ENCODE peak calls at places on chromosomes 5 and 9, in four cellular contexts. One of them, this sample, is unnamed.

GRCh38 chr9:19788614-19789271 is at the start of gene SLC24A2:
- DNase-seq in AG09319: no peak
- DNase-seq in fibroblast of pulmonary artery: no peak
- DNase-seq in heart left ventricle: no peak
- DNase-seq in this sample: no peak

GRCh38 chr9:22008662-22009562 is at the start of gene CDKN2B:
- DNase-seq in heart left ventricle: peak
- DNase-seq in fibroblast of pulmonary artery: peak
- DNase-seq in AG09319: peak
- DNase-seq in this sample: peak

GRCh38 chr9:37491939-37492338 is 6.2 kb downstream of the POLR1E start:
- DNase-seq in fibroblast of pulmonary artery: no peak
- DNase-seq in heart left ventricle: no peak
- DNase-seq in AG09319: no peak
- DNase-seq in this sample: no peak

GRCh38 chr5:132754947-132755346 is 7.7 kb downstream of the CCNI2 start:
- DNase-seq in fibroblast of pulmonary artery: peak
- DNase-seq in AG09319: no peak
- DNase-seq in heart left ventricle: no peak
- DNase-seq in this sample: peak

GRCh38 chr9:3999706-4000105 is 300.2 kb downstream of the GLIS3 start:
- DNase-seq in fibroblast of pulmonary artery: no peak
- DNase-seq in heart left ventricle: no peak
- DNase-seq in AG09319: no peak
- DNase-seq in this sample: no peak

GRCh38 chr5:36744678-36745659 is 131.6 kb upstream of the NIPBL start:
- DNase-seq in heart left ventricle: peak
- DNase-seq in fibroblast of pulmonary artery: peak
- DNase-seq in AG09319: peak
- DNase-seq in this sample: peak

GRCh38 chr5:74174366-74174765 is 466.2 kb downstream of the ENC1 start:
- DNase-seq in AG09319: no peak
- DNase-seq in fibroblast of pulmonary artery: no peak
- DNase-seq in heart left ventricle: no peak
- DNase-seq in this sample: no peak

GRCh38 chr5:117455236-117456233 is 880.9 kb upstream of the SEMA6A start:
- DNase-seq in fibroblast of pulmonary artery: no peak
- DNase-seq in AG09319: no peak
- DNase-seq in heart left ventricle: peak
- DNase-seq in this sample: peak

GRCh38 chr5:176352116-176352878 is 9.3 kb downstream of the KIAA1191 start:
- DNase-seq in fibroblast of pulmonary artery: no peak
- DNase-seq in AG09319: no peak
- DNase-seq in heart left ventricle: no peak
- DNase-seq in this sample: no peak

GRCh38 chr5:57817924-57818323 is 335.3 kb upstream of the ACTBL2 start:
- DNase-seq in heart left ventricle: no peak
- DNase-seq in fibroblast of pulmonary artery: no peak
- DNase-seq in AG09319: no peak
- DNase-seq in this sample: no peak

GRCh38 chr5:4374866-4375265 is 765.3 kb upstream of the ADAMTS16 start:
- DNase-seq in AG09319: no peak
- DNase-seq in heart left ventricle: no peak
- DNase-seq in fibroblast of pulmonary artery: no peak
- DNase-seq in this sample: no peak

GRCh38 chr5:16934669-16935068 is 1.4 kb downstream of the MYO10 start:
- DNase-seq in fibroblast of pulmonary artery: peak
- DNase-seq in AG09319: no peak
- DNase-seq in heart left ventricle: no peak
- DNase-seq in this sample: no peak

GRCh38 chr5:108637110-108637509 is 110.6 kb upstream of the FER start:
- DNase-seq in heart left ventricle: no peak
- DNase-seq in AG09319: no peak
- DNase-seq in fibroblast of pulmonary artery: peak
- DNase-seq in this sample: no peak

GRCh38 chr5:170448221-170448620 is 55.6 kb upstream of the KCNIP1 start:
- DNase-seq in fibroblast of pulmonary artery: no peak
- DNase-seq in heart left ventricle: no peak
- DNase-seq in AG09319: no peak
- DNase-seq in this sample: no peak

GRCh38 chr9:135514342-135515082 is 6.7 kb upstream of the LCN1 start:
- DNase-seq in fibroblast of pulmonary artery: no peak
- DNase-seq in AG09319: no peak
- DNase-seq in heart left ventricle: peak
- DNase-seq in this sample: no peak

GRCh38 chr5:106543330-106543729 is 1127.4 kb downstream of the EFNA5 start:
- DNase-seq in AG09319: no peak
- DNase-seq in fibroblast of pulmonary artery: no peak
- DNase-seq in heart left ventricle: no peak
- DNase-seq in this sample: no peak

GRCh38 chr5:55633574-55634203 is 78.4 kb downstream of the SLC38A9 start:
- DNase-seq in heart left ventricle: peak
- DNase-seq in fibroblast of pulmonary artery: peak
- DNase-seq in AG09319: no peak
- DNase-seq in this sample: peak

GRCh38 chr5:102959055-102959454 is 160.9 kb downstream of the GIN1 start:
- DNase-seq in AG09319: peak
- DNase-seq in fibroblast of pulmonary artery: peak
- DNase-seq in heart left ventricle: no peak
- DNase-seq in this sample: no peak

GRCh38 chr5:174589011-174589410 is 135.4 kb upstream of the MSX2 start:
- DNase-seq in AG09319: no peak
- DNase-seq in fibroblast of pulmonary artery: no peak
- DNase-seq in heart left ventricle: no peak
- DNase-seq in this sample: no peak

GRCh38 chr5:144832416-144832815 is 661.7 kb downstream of the KCTD16 start:
- DNase-seq in fibroblast of pulmonary artery: no peak
- DNase-seq in AG09319: no peak
- DNase-seq in heart left ventricle: no peak
- DNase-seq in this sample: no peak

GRCh38 chr5:149839761-149840160 is 104.8 kb downstream of the PDE6A start:
- DNase-seq in fibroblast of pulmonary artery: peak
- DNase-seq in AG09319: no peak
- DNase-seq in heart left ventricle: no peak
- DNase-seq in this sample: no peak

GRCh38 chr5:108521841-108522506 is 140.1 kb upstream of the FBXL17 start:
- DNase-seq in AG09319: peak
- DNase-seq in fibroblast of pulmonary artery: peak
- DNase-seq in heart left ventricle: no peak
- DNase-seq in this sample: peak

GRCh38 chr9:5357431-5358105 is 17.9 kb upstream of the RLN1 start:
- DNase-seq in fibroblast of pulmonary artery: no peak
- DNase-seq in heart left ventricle: peak
- DNase-seq in AG09319: no peak
- DNase-seq in this sample: no peak

DNA sequence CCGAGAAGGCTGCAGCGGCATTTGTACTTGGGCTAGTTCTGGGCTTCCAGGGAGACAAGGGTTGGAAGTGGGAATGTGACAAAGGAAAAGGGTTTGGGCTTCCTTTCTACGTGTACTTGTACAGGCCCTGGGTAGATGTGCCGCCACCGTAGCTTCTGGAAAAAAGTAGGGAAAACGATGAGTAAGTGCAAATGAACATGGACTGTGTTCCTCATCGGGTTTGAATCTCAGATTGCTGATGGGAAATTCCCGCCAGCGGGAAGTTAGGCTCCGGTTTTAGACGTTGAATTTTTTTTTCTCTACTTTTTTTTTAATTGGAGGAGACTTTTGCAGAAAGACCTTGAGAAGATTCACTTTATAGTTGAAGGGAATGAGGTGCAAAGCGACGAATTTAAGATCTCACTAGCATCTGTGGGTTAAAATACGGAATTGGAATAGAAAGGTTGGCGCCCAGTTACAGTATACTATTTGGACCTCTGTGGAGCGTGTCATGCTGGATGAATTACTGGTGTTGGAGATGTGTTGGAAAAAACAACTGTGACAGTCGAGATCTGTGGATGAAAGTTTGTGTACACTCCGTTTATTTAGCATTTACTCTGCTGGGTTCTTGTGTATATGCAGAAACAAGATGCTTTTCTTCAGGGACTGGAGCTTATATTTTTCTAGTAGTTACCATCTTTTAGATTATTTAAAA is 1.3 kb downstream of the G3BP1 start:
- DNase-seq in heart left ventricle: no peak
- DNase-seq in fibroblast of pulmonary artery: peak
- DNase-seq in AG09319: no peak
- DNase-seq in this sample: no peak
- TF ChIP-seq CTCF in heart left ventricle: no peak
- TF ChIP-seq CTCF in fibroblast of pulmonary artery: no peak
- TF ChIP-seq CTCF in AG09319: no peak
- TF ChIP-seq CTCF in this sample: no peak

GRCh38 chr5:78512440-78512839 is 136.1 kb downstream of the LHFPL2 start:
- DNase-seq in AG09319: no peak
- DNase-seq in fibroblast of pulmonary artery: no peak
- DNase-seq in heart left ventricle: no peak
- DNase-seq in this sample: no peak

GRCh38 chr5:78509145-78509865 is 139.3 kb downstream of the LHFPL2 start:
- DNase-seq in AG09319: no peak
- DNase-seq in heart left ventricle: no peak
- DNase-seq in fibroblast of pulmonary artery: no peak
- DNase-seq in this sample: peak

GRCh38 chr5:78508231-78508765 is 140.3 kb downstream of the LHFPL2 start:
- DNase-seq in AG09319: no peak
- DNase-seq in heart left ventricle: no peak
- DNase-seq in fibroblast of pulmonary artery: peak
- DNase-seq in this sample: no peak

GRCh38 chr5:78511116-78511906 is 137.3 kb downstream of the LHFPL2 start:
- DNase-seq in heart left ventricle: no peak
- DNase-seq in AG09319: no peak
- DNase-seq in fibroblast of pulmonary artery: no peak
- DNase-seq in this sample: no peak

DNA sequence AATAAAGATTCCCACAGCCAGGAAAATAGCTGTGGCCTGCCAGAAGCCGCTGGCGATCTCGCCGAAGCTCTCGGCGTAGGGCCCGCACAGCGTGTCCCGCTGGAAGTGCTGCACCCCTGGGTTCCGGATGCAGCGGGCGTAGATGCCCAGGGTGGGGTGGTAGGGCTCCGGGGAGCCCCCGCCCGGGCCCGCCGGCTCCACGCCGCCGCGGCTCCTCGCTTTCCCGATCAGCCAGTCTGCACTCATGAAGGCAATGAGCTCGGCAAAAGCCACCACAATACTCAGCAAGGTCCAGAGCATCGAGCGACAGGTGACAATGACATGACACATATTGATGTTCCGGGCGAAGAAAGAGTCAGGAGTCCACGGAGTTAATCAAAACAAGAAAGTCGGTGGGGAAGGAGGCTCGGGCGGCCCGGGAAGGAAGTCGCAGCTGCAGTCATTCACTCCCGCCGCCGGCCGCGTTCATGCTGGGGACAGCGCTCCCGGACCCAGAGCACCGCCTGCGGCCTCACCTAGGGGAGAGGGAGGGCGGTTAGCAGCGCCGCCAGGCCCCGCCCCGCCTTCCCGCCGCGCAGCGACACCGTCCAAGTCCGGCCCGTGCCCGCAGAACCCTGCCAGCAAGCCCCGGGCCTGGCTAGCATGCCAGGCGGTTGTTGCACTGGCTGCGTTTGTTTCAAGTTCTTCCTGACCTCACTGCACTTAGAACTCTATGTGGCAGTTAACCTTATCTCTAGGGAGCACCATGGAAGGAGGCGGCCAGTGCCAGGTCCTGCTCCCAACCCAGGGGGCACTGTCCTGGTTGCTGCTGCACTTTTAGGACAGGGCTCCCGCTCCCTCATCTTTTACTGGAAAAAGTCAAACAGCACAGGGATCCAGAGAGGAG is 138.4 kb downstream of the LHFPL2 start:
- DNase-seq in fibroblast of pulmonary artery: peak
- DNase-seq in heart left ventricle: peak
- DNase-seq in AG09319: no peak
- DNase-seq in this sample: peak
- TF ChIP-seq CTCF in fibroblast of pulmonary artery: peak
- TF ChIP-seq CTCF in heart left ventricle: no peak
- TF ChIP-seq CTCF in AG09319: peak
- TF ChIP-seq CTCF in this sample: no peak

DNA sequence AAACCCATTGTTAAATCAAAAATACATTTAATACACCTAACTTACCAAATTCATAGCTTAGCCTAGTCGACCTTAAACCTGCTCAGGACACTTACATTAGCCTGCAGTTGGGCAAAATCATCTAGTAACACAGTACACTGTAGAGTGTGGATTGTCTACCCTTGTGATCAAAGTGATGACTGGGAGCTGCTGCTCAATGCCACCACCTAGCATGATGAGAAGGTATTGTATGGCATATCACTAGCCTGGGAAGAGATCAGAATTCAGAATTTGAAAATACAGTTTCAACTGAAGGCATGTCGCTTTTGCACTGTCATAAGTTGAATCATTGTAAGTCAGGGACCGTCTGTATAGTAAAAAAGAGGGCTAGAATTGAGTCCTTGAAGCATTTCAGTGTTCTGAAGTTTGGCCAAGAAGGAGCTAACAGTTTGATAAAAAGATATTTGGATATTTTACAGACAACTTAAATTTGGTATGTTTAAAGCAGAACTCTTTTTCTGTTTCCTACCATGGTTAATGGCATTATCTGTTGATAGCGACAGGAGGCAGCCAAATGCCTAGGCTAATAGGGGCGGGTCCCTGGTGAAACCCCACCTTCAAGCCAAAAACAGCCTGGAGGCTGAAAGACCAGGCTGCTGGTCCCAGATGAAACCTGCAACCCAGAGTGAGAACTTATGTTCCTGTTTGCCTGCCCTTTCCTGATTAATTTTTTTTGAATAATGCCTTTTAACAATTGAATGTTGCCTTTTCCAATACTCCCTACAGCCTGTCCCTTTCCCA is 23.0 kb downstream of the SMIM15 start:
- DNase-seq in heart left ventricle: no peak
- DNase-seq in AG09319: no peak
- DNase-seq in fibroblast of pulmonary artery: peak
- DNase-seq in this sample: peak
- TF ChIP-seq CTCF in heart left ventricle: no peak
- TF ChIP-seq CTCF in AG09319: peak
- TF ChIP-seq CTCF in fibroblast of pulmonary artery: peak
- TF ChIP-seq CTCF in this sample: no peak

GRCh38 chr5:78129632-78130031 is 164.9 kb downstream of the AP3B1 start:
- DNase-seq in heart left ventricle: no peak
- DNase-seq in AG09319: no peak
- DNase-seq in fibroblast of pulmonary artery: no peak
- DNase-seq in this sample: no peak

GRCh38 chr5:78133423-78133822 is 161.1 kb downstream of the AP3B1 start:
- DNase-seq in heart left ventricle: no peak
- DNase-seq in fibroblast of pulmonary artery: no peak
- DNase-seq in AG09319: no peak
- DNase-seq in this sample: no peak

GRCh38 chr5:78132507-78132906 is 162.0 kb downstream of the AP3B1 start:
- DNase-seq in fibroblast of pulmonary artery: no peak
- DNase-seq in heart left ventricle: no peak
- DNase-seq in AG09319: no peak
- DNase-seq in this sample: no peak

DNA sequence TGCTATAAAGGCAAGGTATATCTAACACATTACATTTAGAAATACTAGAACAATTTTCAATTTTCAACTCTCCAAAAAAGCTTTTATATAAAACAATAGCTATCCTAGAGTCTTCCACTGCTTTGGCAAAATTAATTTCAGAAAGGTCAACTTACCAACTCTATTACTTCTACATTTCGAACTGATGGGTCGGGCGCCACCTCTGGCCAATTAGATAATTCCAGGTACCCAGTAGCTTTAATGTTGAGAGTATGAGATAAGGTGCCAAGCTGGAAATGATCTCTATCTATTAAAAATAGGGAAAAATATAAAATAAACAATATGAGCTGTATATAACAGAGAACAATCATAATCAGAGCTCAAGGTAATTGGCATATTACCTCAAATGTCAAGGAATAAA is 166.6 kb downstream of the AP3B1 start:
- DNase-seq in heart left ventricle: no peak
- DNase-seq in fibroblast of pulmonary artery: peak
- DNase-seq in AG09319: no peak
- DNase-seq in this sample: peak
- TF ChIP-seq CTCF in heart left ventricle: no peak
- TF ChIP-seq CTCF in fibroblast of pulmonary artery: peak
- TF ChIP-seq CTCF in AG09319: no peak
- TF ChIP-seq CTCF in this sample: no peak